ENCODE peak calls at places on chromosomes 6 and 20, in nine cellular contexts. E is spleen, T is ovary, P is A549, Y is Peyer's patch, U is transverse colon, I is heart left ventricle, Q is stomach, H is endothelial cell of umbilical vein. W is an unnamed sample.
A peak's percentile ranks its signal among the peaks of the same experiment; 100 is the strongest.

GRCh38 chr6:141562181-141562800 is 570.4 kb upstream of the GJE1 start:
- DNase-seq in P (no peak), E (peak; percentile 74), T (peak; percentile 15), Y (no peak), I (peak; percentile 61), H (peak; percentile 75), U (peak; percentile 9), Q (no peak), W (no peak)

GRCh38 chr6:164929155-164929977 is 380.0 kb downstream of the C6orf118 start:
- DNase-seq in U (no peak), E (peak; percentile 53), I (no peak), T (no peak), Y (no peak), P (no peak), H (no peak), Q (no peak), W (no peak)

GRCh38 chr6:35052694-35053565 is 88.2 kb downstream of the TCP11 start:
- DNase-seq in Y (no peak), H (peak; percentile 39), E (no peak), Q (no peak), U (peak; percentile 38), I (no peak), P (no peak), T (peak; percentile 40), W (no peak)

GRCh38 chr20:17725094-17725835 is 25.5 kb downstream of the BANF2 start:
- DNase-seq in U (no peak), T (no peak), E (no peak), P (no peak), I (no peak), Q (no peak), H (no peak), Y (no peak), W (no peak)

GRCh38 chr6:21873562-21873961 is 280.0 kb downstream of the SOX4 start:
- DNase-seq in E (no peak), I (no peak), H (no peak), Y (no peak), T (peak; percentile 31), Q (no peak), P (no peak), U (peak; percentile 12), W (no peak)

GRCh38 chr20:5073154-5074049 is 46.4 kb downstream of the PCNA start:
- DNase-seq in U (peak; percentile 93), H (peak; percentile 13), T (peak; percentile 67), I (peak; percentile 90), Q (peak; percentile 97), E (peak; percentile 86), P (peak; percentile 97), Y (no peak), W (no peak)

GRCh38 chr20:24051160-24051559 is 62.6 kb upstream of the GGTLC1 start:
- DNase-seq in P (no peak), H (no peak), T (no peak), U (no peak), I (no peak), Q (no peak), Y (no peak), E (no peak), W (no peak)

GRCh38 chr20:53927990-53928389 is 142.4 kb downstream of the BCAS1 start:
- DNase-seq in Q (no peak), T (no peak), E (no peak), U (no peak), P (no peak), Y (peak; percentile 14), I (no peak), H (no peak), W (no peak)

GRCh38 chr6:148175511-148176188 is 167.0 kb upstream of the SASH1 start:
- DNase-seq in Y (no peak), U (no peak), I (no peak), P (no peak), H (no peak), T (no peak), E (no peak), Q (no peak), W (no peak)

DNA sequence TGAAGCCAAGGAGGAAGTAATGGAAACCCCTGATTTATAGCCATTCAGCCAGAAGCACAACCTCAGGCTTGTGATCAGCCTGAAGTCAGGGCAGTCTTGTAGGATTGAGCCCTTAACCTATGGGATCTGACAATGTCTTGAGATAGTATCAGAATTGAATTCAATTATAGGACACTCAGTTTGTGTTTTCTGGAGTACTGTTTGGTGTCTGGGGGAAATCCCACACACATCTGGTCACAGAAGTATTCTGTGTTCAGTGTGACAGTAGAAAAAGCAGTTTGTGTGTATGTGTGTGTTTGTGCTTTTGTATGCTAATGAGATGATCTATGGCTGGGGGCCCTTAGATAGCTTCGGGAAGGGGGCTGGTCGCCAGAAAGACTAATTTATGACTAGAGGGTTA is 5.7 kb downstream of the NT5E start:
- DNase-seq in I (no peak), E (no peak), Q (no peak), U (no peak), H (no peak), Y (no peak), P (no peak), T (no peak), W (no peak)
- H3K4me3 ChIP-seq in I (no peak overlapping the region), E (no peak overlapping the region), Q (no peak overlapping the region), U (no peak overlapping the region), H (no peak overlapping the region), Y (no peak overlapping the region), P (no peak overlapping the region), T (no peak overlapping the region), W (no peak overlapping the region)

DNA sequence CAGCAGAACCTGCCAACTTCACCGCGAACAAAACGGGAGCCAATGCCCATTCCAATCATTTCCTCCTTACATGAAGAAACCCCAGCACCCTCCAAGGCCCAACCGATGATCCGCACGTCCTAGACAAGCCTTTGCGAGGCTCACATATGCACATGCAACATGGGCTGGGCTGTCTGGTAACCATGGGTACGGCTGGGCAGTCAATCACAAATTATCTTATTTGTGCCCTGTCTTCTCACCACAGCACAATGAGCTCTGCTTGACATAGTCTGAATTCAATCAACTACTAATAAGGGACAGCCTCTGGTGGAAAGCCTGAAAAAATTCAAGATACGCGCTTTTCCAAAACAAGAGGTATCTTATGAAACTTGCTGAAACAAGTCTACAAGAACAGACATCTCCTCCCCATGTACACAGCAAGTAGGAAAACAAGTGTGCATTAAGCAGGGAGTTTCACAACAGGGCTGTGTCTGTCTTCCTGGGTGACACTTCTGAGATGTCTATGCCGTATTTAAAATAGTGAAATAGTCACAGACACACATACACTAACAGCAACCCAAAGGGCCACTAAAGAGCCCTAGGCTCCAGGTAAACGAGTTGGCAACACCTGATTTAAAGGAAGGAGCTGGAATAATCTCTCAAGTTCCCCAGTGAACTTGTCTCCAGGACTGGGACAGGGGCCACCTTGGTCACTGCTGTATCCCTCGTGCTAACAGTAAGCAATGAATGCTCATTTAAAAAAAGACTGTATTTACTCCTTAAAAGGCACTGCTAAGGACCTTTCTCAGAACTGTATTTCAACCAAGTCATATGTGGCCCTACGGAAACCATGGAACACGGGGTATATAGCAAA is 1.5 kb downstream of the DIDO1 start:
- DNase-seq in Y (no peak), P (peak; percentile 42), I (no peak), Q (no peak), E (no peak), H (peak; percentile 47), T (no peak), U (peak; percentile 40), W (no peak)
- H3K27ac ChIP-seq in Y (peak overlapping the region; percentile 96), P (peak overlapping the region; percentile 98), I (peak overlapping the region; percentile 96), Q (peak overlapping the region; percentile 99), E (peak overlapping the region; percentile 98), H (peak overlapping the region; percentile 58), T (peak overlapping the region; percentile 98), U (peak overlapping the region; percentile 99), W (peak overlapping the region; percentile 99)

GRCh38 chr6:27867051-27867940 is 44.9 kb downstream of the OR2B2 start:
- DNase-seq in I (peak; percentile 85), P (peak; percentile 61), Y (peak; percentile 83), H (peak; percentile 82), U (peak; percentile 84), Q (peak; percentile 82), T (no peak), E (peak; percentile 94), W (no peak)

GRCh38 chr6:27866370-27867050 is 45.7 kb downstream of the OR2B2 start:
- DNase-seq in H (peak; percentile 82), Y (no peak), U (peak; percentile 25), E (no peak), P (peak; percentile 23), T (no peak), I (no peak), Q (no peak), W (no peak)

GRCh38 chr6:27863962-27864905 is 48.0 kb downstream of the OR2B2 start:
- DNase-seq in P (no peak), T (peak; percentile 25), I (no peak), E (peak; percentile 86), H (peak; percentile 22), Q (no peak), Y (no peak), U (peak; percentile 17), W (no peak)

GRCh38 chr6:27865952-27866369 is 46.2 kb downstream of the OR2B2 start:
- DNase-seq in E (peak; percentile 84), U (peak; percentile 29), H (no peak), T (no peak), Y (peak; percentile 24), Q (no peak), P (peak; percentile 23), I (no peak), W (no peak)

DNA sequence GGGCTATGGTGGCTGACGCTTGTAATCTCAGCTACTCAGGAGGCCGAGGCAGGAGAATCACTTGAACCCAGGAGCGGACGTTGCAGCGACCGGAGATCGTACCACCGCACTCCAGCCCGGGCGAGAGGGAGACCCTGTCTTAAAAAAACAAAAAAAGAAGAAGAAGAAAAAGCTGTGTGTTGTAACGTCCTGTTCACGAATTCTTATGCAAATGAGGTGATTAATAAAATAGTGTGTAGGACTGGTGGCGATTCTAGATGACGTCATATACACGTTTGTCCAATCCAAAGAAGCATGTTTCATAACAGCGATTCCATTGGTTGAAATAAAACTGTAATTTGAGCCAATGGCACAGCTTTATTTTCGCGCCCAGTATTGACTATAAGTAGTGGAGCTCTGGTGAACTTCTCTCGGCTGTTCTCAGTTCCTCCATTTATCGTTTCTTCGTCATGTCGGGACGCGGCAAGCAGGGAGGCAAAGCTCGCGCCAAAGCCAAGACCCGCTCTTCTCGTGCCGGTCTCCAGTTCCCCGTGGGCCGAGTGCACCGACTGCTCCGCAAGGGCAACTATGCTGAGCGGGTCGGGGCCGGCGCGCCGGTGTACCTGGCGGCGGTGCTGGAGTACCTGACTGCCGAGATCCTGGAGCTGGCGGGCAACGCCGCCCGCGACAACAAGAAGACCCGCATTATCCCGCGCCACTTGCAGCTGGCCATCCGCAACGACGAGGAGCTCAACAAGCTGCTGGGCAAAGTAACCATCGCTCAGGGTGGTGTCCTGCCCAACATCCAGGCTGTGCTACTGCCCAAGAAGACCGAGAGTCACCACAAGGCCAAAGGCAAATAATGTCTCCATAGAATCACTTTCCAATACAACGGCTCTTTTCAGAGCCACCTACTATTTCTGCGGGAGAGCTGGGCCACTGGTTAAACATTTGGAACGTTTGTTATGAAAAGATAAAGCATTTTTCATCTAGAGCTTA is 47.0 kb downstream of the OR2B2 start:
- DNase-seq in E (peak; percentile 95), Q (peak; percentile 61), I (peak; percentile 72), P (peak; percentile 87), T (peak; percentile 59), U (peak; percentile 67), H (peak; percentile 98), Y (peak; percentile 61), W (peak; percentile 35)
- TF ChIP-seq POLR2A in E (peak; percentile 94), Q (peak; percentile 34), I (no peak), P (peak; percentile 32), T (peak; percentile 48), U (peak; percentile 91), H (peak; percentile 77), Y (peak; percentile 88), W (peak; percentile 90)

GRCh38 chr6:111552241-111552744 is 53.4 kb downstream of the TRAF3IP2 start:
- DNase-seq in T (peak; percentile 80), P (no peak), Y (no peak), U (peak; percentile 46), E (no peak), H (peak; percentile 89), I (no peak), Q (peak; percentile 82), W (no peak)
- H3K4me3 ChIP-seq in T (no peak overlapping the region), P (no peak overlapping the region), Y (no peak overlapping the region), U (no peak overlapping the region), E (no peak overlapping the region), H (no peak overlapping the region), I (no peak overlapping the region), Q (no peak overlapping the region), W (no peak overlapping the region)